ENCODE peak calls at places on chromosome 11, in nine cellular contexts. V is lower lobe of right lung; P is T1000; R is stimulated activated CD4-positive, alpha-beta T cell treated with anti-CD3 and anti-CD28 coated beads, Interleukin-1b, Interleukin-23, amount 100 ng/mL, for 48 hours; F is left colon; D is stimulated activated CD8-positive, alpha-beta memory T cell treated with anti-CD3 and anti-CD28 coated beads, Interleukin-4, amount 100 ng/mL, for 24 hours; K is nucleus accumbens; M is GM10248; I is GM12865. N is an unnamed sample.

GRCh38 chr11:65903068-65903481 is 2.9 kb upstream of the FOSL1 start:
- DNase-seq in P (peak; percentile 79), D (no peak), K (no peak), M (no peak), F (no peak), V (no peak), I (no peak), R (no peak), N (no peak)

GRCh38 chr11:86456075-86456939 is 81.6 kb downstream of the CCDC81 start:
- DNase-seq in P (peak; percentile 45), I (peak; percentile 81), V (peak; percentile 76), D (peak; percentile 73), K (peak; percentile 33), M (peak; percentile 71), F (peak; percentile 75), R (peak; percentile 85), N (peak; percentile 81)

GRCh38 chr11:88535266-88535665 is 197.7 kb upstream of the CTSC start:
- DNase-seq in F (no peak), P (no peak), D (no peak), R (no peak), K (no peak), M (no peak), V (no peak), I (no peak), N (no peak)

GRCh38 chr11:2156416-2157182 is 4.4 kb downstream of the INS start:
- DNase-seq in V (peak; percentile 79), R (peak; percentile 43), I (peak; percentile 31), D (peak; percentile 31), P (no peak), F (peak; percentile 36), M (peak; percentile 82), K (peak; percentile 5), N (peak; percentile 83)

GRCh38 chr11:2463766-2464277 is 19.0 kb downstream of the KCNQ1 start:
- DNase-seq in M (no peak), V (no peak), P (no peak), D (no peak), R (no peak), K (no peak), F (no peak), I (no peak), N (no peak)

GRCh38 chr11:57425565-57426438 is 1.1 kb downstream of the SLC43A3 start:
- DNase-seq in I (peak; percentile 33), F (peak; percentile 60), V (peak; percentile 82), P (no peak), R (no peak), K (no peak), M (no peak), D (no peak), N (no peak)

GRCh38 chr11:10696797-10697620 is 3.5 kb upstream of the IRAG1 start:
- DNase-seq in D (no peak), P (no peak), F (no peak), V (no peak), K (no peak), M (no peak), R (no peak), I (no peak), N (no peak)

GRCh38 chr11:31711137-31711536 is 100.0 kb downstream of the PAX6 start:
- DNase-seq in V (no peak), K (no peak), F (no peak), I (no peak), R (no peak), P (no peak), D (no peak), M (no peak), N (no peak)

GRCh38 chr11:58621586-58622262 is 741 bp upstream of the CNTF start:
- DNase-seq in P (no peak), D (no peak), R (no peak), I (peak; percentile 39), K (no peak), V (no peak), F (no peak), M (no peak), N (no peak)

GRCh38 chr11:112837162-112837826 is 123.9 kb upstream of the NCAM1 start:
- DNase-seq in M (no peak), I (peak; percentile 8), K (peak; percentile 30), R (no peak), D (no peak), V (no peak), F (no peak), P (no peak), N (no peak)